ENCODE peak calls at places on chromosomes 11 and 22, in eight cellular contexts. K, A, O, V, L, D, M and I are unnamed samples.

GRCh38 chr22:42683599-42684283 is 34.5 kb upstream of the CYB5R3 start:
- DNase-seq in K (peak), A (no peak), O (peak), V (peak), L (no peak), D (peak), M (no peak), I (peak)

GRCh38 chr11:128308793-128309192 is 278.6 kb downstream of the ETS1 start:
- DNase-seq in K (no peak), A (no peak), O (no peak), V (no peak), L (no peak), D (no peak), M (no peak), I (no peak)

GRCh38 chr11:131198646-131199285 is 171.6 kb upstream of the NTM start:
- DNase-seq in K (no peak), A (no peak), O (no peak), V (no peak), L (no peak), D (no peak), M (no peak), I (no peak)

GRCh38 chr11:83087035-83087434 is 15.3 kb upstream of the RAB30 start:
- DNase-seq in K (peak), A (no peak), O (no peak), V (no peak), L (no peak), D (no peak), M (no peak), I (no peak)

GRCh38 chr22:30210235-30210831 is 36.2 kb downstream of the LIF start:
- DNase-seq in K (peak), A (no peak), O (no peak), V (peak), L (no peak), D (no peak), M (peak), I (no peak)

GRCh38 chr22:33666661-33667619 is 253.3 kb downstream of the LARGE1 start:
- DNase-seq in K (no peak), A (no peak), O (no peak), V (no peak), L (no peak), D (no peak), M (peak), I (no peak)

GRCh38 chr22:20656902-20657836 is 116.7 kb upstream of the SERPIND1 start:
- DNase-seq in K (peak), A (no peak), O (no peak), V (no peak), L (no peak), D (no peak), M (no peak), I (no peak)

GRCh38 chr11:3104961-3105790 is 48.0 kb upstream of the CARS1 start:
- DNase-seq in K (no peak), A (no peak), O (no peak), V (no peak), L (no peak), D (no peak), M (peak), I (no peak)

GRCh38 chr11:35418847-35419712 is at the start of gene SLC1A2:
- DNase-seq in K (peak), A (no peak), O (no peak), V (peak), L (no peak), D (peak), M (no peak), I (peak)

GRCh38 chr11:122183933-122184332 is 67.9 kb upstream of the BLID start:
- DNase-seq in K (peak), A (no peak), O (no peak), V (no peak), L (no peak), D (no peak), M (no peak), I (no peak)

GRCh38 chr11:122187373-122188165 is 71.6 kb upstream of the BLID start:
- DNase-seq in K (no peak), A (no peak), O (no peak), V (no peak), L (no peak), D (no peak), M (no peak), I (no peak)

GRCh38 chr11:122181893-122182292 is 65.9 kb upstream of the BLID start:
- DNase-seq in K (no peak), A (no peak), O (no peak), V (no peak), L (no peak), D (no peak), M (no peak), I (no peak)

GRCh38 chr11:122189259-122189658 is 73.2 kb upstream of the BLID start:
- DNase-seq in K (peak), A (no peak), O (no peak), V (peak), L (no peak), D (no peak), M (no peak), I (no peak)

GRCh38 chr11:122186439-122187080 is 70.5 kb upstream of the BLID start:
- DNase-seq in K (peak), A (no peak), O (no peak), V (peak), L (no peak), D (no peak), M (no peak), I (no peak)
- H3K4me3 ChIP-seq in K (no peak), A (no peak), O (no peak), V (no peak), L (no peak), D (no peak), M (no peak), I (no peak)

GRCh38 chr11:91773090-91773489 is 451.5 kb upstream of the FAT3 start:
- DNase-seq in K (no peak), A (no peak), O (no peak), V (peak), L (no peak), D (no peak), M (no peak), I (no peak)
- TF ChIP-seq CTCF in K (no peak), A (no peak), O (no peak), V (peak), L (no peak), D (no peak), M (no peak), I (no peak)

GRCh38 chr11:86374121-86374520 is 566 bp upstream of the CCDC81 start:
- DNase-seq in K (no peak), A (no peak), O (no peak), V (peak), L (no peak), D (no peak), M (no peak), I (no peak)
- H3K4me3 ChIP-seq in K (no peak), A (peak), O (no peak), V (peak), L (no peak), D (peak), M (no peak), I (peak)

DNA sequence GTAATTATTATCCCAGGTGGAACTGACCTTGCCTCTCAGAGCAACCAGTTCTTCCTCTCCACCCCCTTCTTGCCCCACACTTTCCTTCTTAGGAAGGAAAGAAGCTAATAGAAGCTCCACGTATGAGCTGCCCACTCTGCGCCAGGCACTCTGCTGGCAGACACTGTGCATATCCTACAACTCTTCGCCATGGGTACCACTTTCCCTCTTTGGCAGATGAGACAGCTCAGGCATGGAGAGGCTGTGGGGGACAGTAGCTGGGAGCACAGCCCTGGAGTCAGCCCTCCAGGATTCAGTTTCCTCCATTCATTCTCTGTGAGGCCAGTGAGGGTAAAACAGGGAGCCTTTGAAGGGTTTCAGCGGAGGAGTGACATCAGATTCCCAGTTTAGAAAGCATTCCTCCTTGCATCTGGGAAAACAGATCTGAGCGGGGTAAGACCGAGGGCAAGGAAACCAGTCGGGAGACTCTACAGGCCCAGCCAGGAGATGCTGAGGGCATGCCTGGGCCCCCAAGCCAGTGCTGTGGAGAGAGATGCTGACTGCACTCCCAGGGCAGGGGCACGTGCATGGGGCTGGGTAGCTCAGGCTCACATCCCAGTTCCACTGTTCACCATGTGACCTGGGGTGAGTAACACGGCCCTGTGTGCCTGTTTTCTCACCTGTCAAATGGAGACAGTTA is 58.3 kb upstream of the EMID1 start:
- DNase-seq in K (no peak), A (no peak), O (no peak), V (no peak), L (no peak), D (no peak), M (peak), I (no peak)
- TF ChIP-seq CTCF in K (no peak), A (no peak), O (no peak), V (no peak), L (no peak), D (no peak), M (no peak), I (no peak)

GRCh38 chr11:10496296-10496936 is 41.4 kb downstream of the AMPD3 start:
- DNase-seq in K (no peak), A (no peak), O (no peak), V (no peak), L (no peak), D (no peak), M (no peak), I (no peak)

GRCh38 chr11:10498426-10499250 is 42.3 kb downstream of the RNF141 start:
- DNase-seq in K (no peak), A (no peak), O (no peak), V (no peak), L (no peak), D (no peak), M (no peak), I (no peak)

GRCh38 chr11:10498022-10498400 is 42.9 kb downstream of the AMPD3 start:
- DNase-seq in K (no peak), A (no peak), O (no peak), V (no peak), L (no peak), D (no peak), M (no peak), I (no peak)

GRCh38 chr11:10495464-10495786 is 40.4 kb downstream of the AMPD3 start:
- DNase-seq in K (no peak), A (no peak), O (no peak), V (no peak), L (no peak), D (no peak), M (no peak), I (no peak)

DNA sequence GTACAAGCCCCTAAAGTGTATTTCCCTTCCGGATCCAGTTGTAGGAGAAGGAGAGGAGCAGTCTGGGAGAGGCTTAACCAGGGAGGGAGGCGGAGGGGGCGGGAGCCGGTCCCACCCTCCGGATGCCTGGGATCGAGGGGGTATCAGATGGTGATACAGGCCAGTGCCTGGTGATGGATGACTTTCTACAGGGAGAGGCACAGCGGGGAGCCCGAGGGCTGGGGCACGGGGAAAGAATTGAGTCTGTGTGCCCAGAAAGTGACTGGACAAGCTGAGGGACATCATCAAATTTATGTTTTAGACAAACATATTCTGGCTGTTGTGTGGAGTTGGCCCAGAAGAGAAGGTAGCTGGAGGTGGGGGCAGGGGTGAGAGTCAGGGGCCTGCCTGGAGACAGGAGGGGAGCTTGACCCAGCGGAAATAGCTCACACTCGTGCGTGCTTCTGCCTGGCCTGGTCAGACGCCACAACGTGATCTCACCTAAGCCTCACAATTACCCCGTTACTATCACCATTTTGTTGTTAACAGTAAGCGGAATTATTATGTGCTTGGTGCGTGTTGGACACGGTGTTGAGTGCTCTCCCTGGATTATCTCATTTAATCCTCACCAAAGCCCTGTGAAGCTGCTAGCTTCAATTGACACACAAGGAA is 42.4 kb downstream of the AMPD3 start:
- DNase-seq in K (no peak), A (no peak), O (no peak), V (no peak), L (no peak), D (no peak), M (peak), I (no peak)
- H3K4me3 ChIP-seq in K (no peak), A (no peak), O (no peak), V (no peak), L (no peak), D (no peak), M (no peak), I (no peak)

GRCh38 chr11:64653388-64653973 is 62.5 kb downstream of the SLC22A12 start:
- DNase-seq in K (no peak), A (no peak), O (no peak), V (no peak), L (no peak), D (no peak), M (no peak), I (no peak)

GRCh38 chr11:64648551-64648950 is 57.5 kb downstream of the SLC22A12 start:
- DNase-seq in K (no peak), A (no peak), O (no peak), V (no peak), L (no peak), D (no peak), M (no peak), I (no peak)

GRCh38 chr11:64649304-64649703 is 58.3 kb downstream of the SLC22A12 start:
- DNase-seq in K (peak), A (no peak), O (peak), V (peak), L (no peak), D (no peak), M (no peak), I (no peak)

GRCh38 chr11:64652586-64653387 is 61.8 kb downstream of the SLC22A12 start:
- DNase-seq in K (peak), A (peak), O (peak), V (peak), L (peak), D (peak), M (peak), I (peak)

DNA sequence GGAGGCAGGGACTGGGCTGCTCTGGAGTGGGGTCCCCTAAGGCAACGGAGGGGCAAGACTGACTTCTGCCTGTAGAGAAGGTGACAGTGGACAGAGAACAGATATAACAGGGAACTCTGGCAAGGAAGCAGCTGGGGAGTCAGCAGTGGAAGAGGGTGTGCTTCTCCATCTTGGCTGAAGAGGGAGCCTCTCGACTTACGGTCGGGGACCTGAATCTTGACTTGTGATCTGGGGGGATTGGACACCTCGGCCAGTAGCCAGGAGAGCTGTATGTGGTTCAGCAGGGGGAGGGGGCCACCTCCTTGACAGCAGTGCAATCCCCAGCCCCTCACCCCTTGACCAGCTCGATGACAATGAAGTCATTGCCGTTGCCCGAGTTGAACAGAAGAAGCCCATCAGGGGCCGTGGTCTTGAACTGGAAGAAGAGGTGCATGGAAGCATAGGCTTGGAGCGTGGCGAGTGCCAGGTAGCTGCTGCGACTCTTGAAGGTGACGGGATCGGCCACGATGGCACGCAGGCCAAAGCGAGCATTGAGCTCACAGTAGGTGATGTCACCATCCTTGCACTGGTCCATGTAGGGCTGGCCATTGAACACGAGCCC is 60.0 kb downstream of the SLC22A12 start:
- DNase-seq in K (peak), A (no peak), O (no peak), V (peak), L (no peak), D (no peak), M (no peak), I (no peak)
- TF ChIP-seq CTCF in K (peak), A (peak), O (no peak), V (peak), L (no peak), D (peak), M (no peak), I (peak)

GRCh38 chr22:47203554-47203991 is 441.1 kb downstream of the TBC1D22A start:
- DNase-seq in K (no peak), A (no peak), O (peak), V (no peak), L (no peak), D (no peak), M (peak), I (no peak)

GRCh38 chr22:47205081-47205491 is 442.6 kb downstream of the TBC1D22A start:
- DNase-seq in K (no peak), A (no peak), O (no peak), V (no peak), L (no peak), D (no peak), M (peak), I (no peak)

GRCh38 chr22:47202819-47203553 is 440.5 kb downstream of the TBC1D22A start:
- DNase-seq in K (no peak), A (no peak), O (no peak), V (no peak), L (no peak), D (no peak), M (no peak), I (no peak)

GRCh38 chr22:47205562-47205961 is 443.1 kb downstream of the TBC1D22A start:
- DNase-seq in K (no peak), A (no peak), O (no peak), V (no peak), L (no peak), D (no peak), M (peak), I (no peak)

DNA sequence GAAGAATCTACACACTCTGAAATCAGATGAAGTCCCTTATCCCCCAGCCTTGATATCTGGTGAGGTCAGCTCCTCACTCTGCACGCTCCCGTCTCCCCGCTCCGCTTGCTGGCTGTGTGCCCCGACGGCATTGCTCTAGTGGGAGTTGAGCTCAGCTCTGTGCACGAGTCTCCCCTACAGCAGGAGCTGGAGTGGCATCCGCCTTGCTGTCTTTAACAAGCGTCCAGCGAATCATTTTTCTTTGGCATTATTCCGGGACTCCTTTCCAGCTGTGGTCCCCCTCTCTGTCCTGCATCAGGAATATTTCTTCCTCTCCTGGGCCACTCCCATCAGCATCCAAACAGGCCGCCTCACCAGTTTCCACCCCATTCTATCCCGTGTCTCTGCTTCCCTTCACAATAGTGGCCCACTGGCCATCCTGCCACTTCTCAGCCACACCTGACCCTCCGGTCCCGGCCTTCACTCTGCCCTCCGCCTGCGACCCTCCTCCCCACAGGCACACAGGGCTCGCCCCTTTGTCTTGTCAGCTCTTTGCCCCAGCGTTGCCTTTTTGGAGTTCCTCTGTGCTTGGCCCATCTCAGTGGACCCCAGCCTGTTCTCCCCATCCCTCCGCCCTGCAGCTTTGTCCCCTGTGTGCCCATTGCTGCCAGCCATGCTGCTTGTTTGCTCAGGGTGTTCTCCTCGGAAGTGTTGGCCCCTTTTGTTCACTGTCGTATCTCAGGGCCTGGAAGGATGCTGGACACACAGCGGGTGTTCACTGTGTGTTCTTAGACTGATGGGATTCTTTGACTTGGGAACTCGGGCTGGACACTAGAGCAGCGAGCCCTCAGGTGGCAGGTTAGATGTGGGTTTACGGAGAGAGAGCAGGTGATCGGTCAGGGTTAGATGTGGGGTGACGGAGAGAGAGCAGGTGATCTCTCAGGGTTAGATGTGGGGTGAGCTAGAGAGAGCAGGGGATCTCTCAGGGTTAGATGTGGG is 441.8 kb downstream of the TBC1D22A start:
- DNase-seq in K (no peak), A (no peak), O (peak), V (no peak), L (no peak), D (no peak), M (peak), I (no peak)
- H3K4me3 ChIP-seq in K (no peak), A (no peak), O (no peak), V (no peak), L (no peak), D (no peak), M (no peak), I (no peak)